ENCODE peak calls at places on chromosomes 16 and 17, in eight cellular contexts. B is body of pancreas, U is left ventricle myocardium inferior, C is ovary, O is GM23338, V is bronchial epithelial cell, H is IMR-90, A is uterus. Q is an unnamed sample.

GRCh38 chr17:37358098-37358829 is 17.5 kb upstream of the C17orf78 start:
- DNase-seq in B (peak; percentile 52), U (peak; percentile 25), C (peak; percentile 57), O (peak; percentile 94), V (peak; percentile 29), H (peak; percentile 44), A (peak; percentile 48), Q (peak; percentile 70)

GRCh38 chr16:56755038-56755437 is 25.1 kb downstream of the NUP93 start:
- DNase-seq in B (no peak), U (no peak), C (no peak), O (no peak), V (no peak), H (no peak), A (no peak), Q (no peak)

GRCh38 chr16:50469121-50469743 is 79.0 kb upstream of the NKD1 start:
- DNase-seq in B (no peak), U (no peak), C (no peak), O (no peak), V (no peak), H (no peak), A (no peak), Q (no peak)

GRCh38 chr17:82841921-82842596 is 2.2 kb upstream of the ZNF750 start:
- DNase-seq in B (no peak), U (no peak), C (no peak), O (no peak), V (no peak), H (no peak), A (no peak), Q (no peak)

GRCh38 chr16:27237229-27238015 is 31.1 kb downstream of the NSMCE1 start:
- DNase-seq in B (no peak), U (no peak), C (no peak), O (peak; percentile 23), V (no peak), H (no peak), A (peak; percentile 19), Q (no peak)

GRCh38 chr17:75875940-75876189 is 2.5 kb downstream of the TRIM47 start:
- DNase-seq in B (no peak), U (no peak), C (no peak), O (no peak), V (no peak), H (no peak), A (peak; percentile 62), Q (peak; percentile 49)

GRCh38 chr16:88005148-88005547 is 53.9 kb downstream of the BANP start:
- DNase-seq in B (no peak), U (no peak), C (no peak), O (peak; percentile 76), V (no peak), H (no peak), A (no peak), Q (no peak)

GRCh38 chr17:28407974-28408306 is 1.9 kb upstream of the SLC46A1 start:
- DNase-seq in B (no peak), U (no peak), C (no peak), O (peak; percentile 85), V (no peak), H (no peak), A (no peak), Q (no peak)

GRCh38 chr16:4472880-4473279 is 1.5 kb downstream of the NMRAL1 start:
- DNase-seq in B (no peak), U (no peak), C (no peak), O (no peak), V (no peak), H (no peak), A (no peak), Q (no peak)

GRCh38 chr17:10177131-10177920 is 21.1 kb downstream of the GAS7 start:
- DNase-seq in B (no peak), U (no peak), C (no peak), O (no peak), V (no peak), H (no peak), A (no peak), Q (no peak)

GRCh38 chr17:29616300-29617048 is 6.2 kb downstream of the CORO6 start:
- DNase-seq in B (peak; percentile 12), U (no peak), C (no peak), O (peak; percentile 36), V (no peak), H (no peak), A (no peak), Q (no peak)

GRCh38 chr16:66947302-66948033 is 12.2 kb downstream of the CES2 start:
- DNase-seq in B (peak; percentile 82), U (peak; percentile 75), C (peak; percentile 75), O (peak; percentile 94), V (peak; percentile 88), H (peak; percentile 82), A (peak; percentile 84), Q (peak; percentile 91)

GRCh38 chr17:61410555-61411089 is 11.0 kb downstream of the TBX2 start:
- DNase-seq in B (peak; percentile 52), U (peak; percentile 80), C (peak; percentile 81), O (peak; percentile 91), V (no peak), H (peak; percentile 86), A (peak; percentile 75), Q (peak; percentile 92)

GRCh38 chr16:81521141-81521626 is 76.6 kb downstream of the CMIP start:
- DNase-seq in B (peak; percentile 32), U (no peak), C (no peak), O (no peak), V (no peak), H (no peak), A (no peak), Q (no peak)

GRCh38 chr17:17682293-17682736 is 1.1 kb downstream of the RAI1 start:
- DNase-seq in B (peak; percentile 53), U (peak; percentile 54), C (no peak), O (no peak), V (no peak), H (no peak), A (peak; percentile 53), Q (no peak)

GRCh38 chr16:27918755-27919154 is 144.8 kb downstream of the GSG1L start:
- DNase-seq in B (no peak), U (no peak), C (no peak), O (peak; percentile 21), V (no peak), H (peak; percentile 4), A (no peak), Q (no peak)

GRCh38 chr17:76982408-76983074 is 114.3 kb downstream of the MGAT5B start:
- DNase-seq in B (no peak), U (no peak), C (no peak), O (no peak), V (no peak), H (no peak), A (no peak), Q (no peak)

GRCh38 chr17:39170051-39170450 is 4.1 kb upstream of the ARL5C start:
- DNase-seq in B (no peak), U (no peak), C (no peak), O (no peak), V (no peak), H (no peak), A (no peak), Q (no peak)

GRCh38 chr17:59331129-59331928 is at the start of gene YPEL2:
- DNase-seq in B (peak; percentile 97), U (peak; percentile 99), C (peak; percentile 95), O (peak; percentile 98), V (peak; percentile 69), H (peak; percentile 91), A (peak; percentile 97), Q (peak; percentile 98)

GRCh38 chr17:3558603-3559269 is 1.1 kb upstream of the TRPV3 start:
- DNase-seq in B (no peak), U (no peak), C (no peak), O (no peak), V (peak; percentile 94), H (peak; percentile 92), A (no peak), Q (no peak)

DNA sequence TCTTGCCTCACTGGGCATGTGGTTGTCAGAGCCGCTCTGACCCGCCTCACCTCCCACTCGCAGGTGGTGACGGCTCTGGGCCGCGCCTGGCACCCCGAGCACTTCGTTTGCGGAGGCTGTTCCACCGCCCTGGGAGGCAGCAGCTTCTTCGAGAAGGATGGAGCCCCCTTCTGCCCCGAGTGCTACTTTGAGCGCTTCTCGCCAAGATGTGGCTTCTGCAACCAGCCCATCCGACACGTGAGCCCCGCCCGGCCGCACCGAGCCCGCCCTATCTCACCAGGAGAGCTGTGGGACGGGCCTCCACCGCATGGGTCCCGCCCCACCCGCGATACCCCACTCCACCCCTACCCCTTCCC is 4.0 kb downstream of the TGFB1I1 start:
- DNase-seq in B (no peak), U (no peak), C (no peak), O (peak; percentile 48), V (no peak), H (no peak), A (no peak), Q (no peak)
- H3K4me3 ChIP-seq in B (no peak overlapping the region), U (no peak overlapping the region), C (no peak overlapping the region), O (peak overlapping the region; percentile 83), V (no peak overlapping the region), H (no peak overlapping the region), A (no peak overlapping the region), Q (no peak overlapping the region)

GRCh38 chr17:45924332-45924820 is 30.0 kb downstream of the MAPT start:
- DNase-seq in B (no peak), U (no peak), C (no peak), O (no peak), V (no peak), H (no peak), A (no peak), Q (no peak)
- H3K27me3 ChIP-seq in B (no peaks in the 10 kb centered on the region), U (no peaks in the 10 kb centered on the region), C (no peaks in the 10 kb centered on the region), O (no peaks in the 10 kb centered on the region), V (peaks cover 5% of the 10 kb centered on the region), H (peaks cover 31% of the 10 kb centered on the region), A (no peaks in the 10 kb centered on the region), Q (no peaks in the 10 kb centered on the region)

GRCh38 chr17:44123356-44124117 is at the start of gene HDAC5:
- DNase-seq in B (peak; percentile 96), U (peak; percentile 96), C (peak; percentile 96), O (peak; percentile 97), V (peak; percentile 77), H (peak; percentile 91), A (peak; percentile 96), Q (peak; percentile 96)
- TF ChIP-seq CTCF in B (peak; percentile 62), U (peak; percentile 75), C (peak; percentile 69), O (peak; percentile 64), V (peak; percentile 74), H (peak; percentile 61), A (peak; percentile 72), Q (peak; percentile 61)

DNA sequence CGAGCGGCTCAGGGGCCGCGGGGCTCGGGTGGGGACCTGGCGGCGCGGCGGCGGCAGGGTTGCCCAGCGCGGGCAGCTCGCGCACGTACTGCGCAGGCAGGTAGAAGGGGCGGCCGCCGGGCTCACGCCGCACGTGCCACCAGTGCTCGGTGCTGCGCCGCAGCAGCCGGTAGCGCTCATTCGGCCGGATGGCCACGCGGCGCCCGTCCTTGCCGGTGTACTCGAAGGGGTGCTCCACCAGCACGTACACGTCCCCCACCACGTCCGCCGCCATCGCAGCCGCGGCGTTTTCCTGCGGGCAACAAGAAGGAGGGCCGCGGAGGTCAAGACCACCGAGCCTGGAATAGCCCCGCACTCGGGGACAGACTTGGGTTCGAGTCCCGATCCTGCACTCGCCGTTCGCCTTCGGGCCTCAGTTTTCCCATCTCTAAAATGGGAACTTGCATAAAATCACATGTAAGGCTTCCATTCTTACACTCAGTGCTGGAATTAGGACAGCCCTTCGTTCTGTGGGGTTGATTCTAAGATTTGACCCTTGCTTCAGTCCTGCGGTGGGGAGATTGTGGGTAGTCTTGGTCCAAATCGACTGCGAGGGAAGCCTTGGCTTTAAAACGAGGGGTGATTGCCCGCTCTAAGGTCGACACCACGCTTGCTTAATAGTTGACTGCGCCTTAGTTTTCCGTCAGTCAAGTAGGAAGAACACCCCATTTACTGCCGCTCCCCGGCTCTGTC is 2.5 kb downstream of the ARHGAP27 start:
- DNase-seq in B (no peak), U (no peak), C (no peak), O (peak; percentile 43), V (no peak), H (no peak), A (no peak), Q (no peak)
- H3K4me3 ChIP-seq in B (no peak overlapping the region), U (peak overlapping the region; percentile 74), C (no peak overlapping the region), O (peak overlapping the region; percentile 84), V (peak overlapping the region; percentile 89), H (no peak overlapping the region), A (no peak overlapping the region), Q (no peak overlapping the region)

Q was measured in tibial artery.